ENCODE peak calls at places on chromosome 9, in six cellular contexts. K, W, U, D, E and P are unnamed samples.

GRCh38 chr9:107592439-107592838 is 102.9 kb upstream of the KLF4 start:
- DNase-seq in K (no peak), W (no peak), U (no peak), D (no peak), E (no peak), P (no peak)

GRCh38 chr9:78866228-78867132 is 569.6 kb downstream of the PSAT1 start:
- DNase-seq in K (no peak), W (no peak), U (no peak), D (no peak), E (no peak), P (no peak)

GRCh38 chr9:121902483-121903135 is 190.5 kb downstream of the TTLL11 start:
- DNase-seq in K (no peak), W (no peak), U (no peak), D (no peak), E (no peak), P (no peak)

GRCh38 chr9:4680750-4681149 is 1.4 kb downstream of the CDC37L1 start:
- DNase-seq in K (no peak), W (no peak), U (no peak), D (no peak), E (no peak), P (no peak)

GRCh38 chr9:107020040-107020530 is 157.1 kb downstream of the ZNF462 start:
- DNase-seq in K (no peak), W (no peak), U (no peak), D (no peak), E (no peak), P (no peak)

GRCh38 chr9:77649109-77649812 is 1.1 kb upstream of the GNA14 start:
- DNase-seq in K (no peak), W (peak), U (no peak), D (no peak), E (peak), P (no peak)

GRCh38 chr9:136211441-136212344 is 6.8 kb upstream of the LHX3 start:
- DNase-seq in K (no peak), W (no peak), U (no peak), D (no peak), E (no peak), P (no peak)

GRCh38 chr9:21993893-21994525 is at the start of gene CDKN2A:
- DNase-seq in K (no peak), W (peak), U (no peak), D (peak), E (peak), P (peak)

GRCh38 chr9:114662081-114662989 is 4.7 kb upstream of the TEX53 start:
- DNase-seq in K (no peak), W (peak), U (no peak), D (peak), E (peak), P (peak)

GRCh38 chr9:93458702-93459101 is 5.3 kb upstream of the FAM120AOS start:
- DNase-seq in K (no peak), W (no peak), U (no peak), D (no peak), E (no peak), P (no peak)

GRCh38 chr9:36746415-36746814 is 173.7 kb downstream of the MELK start:
- DNase-seq in K (no peak), W (no peak), U (no peak), D (no peak), E (no peak), P (no peak)

GRCh38 chr9:76905984-76906861 is at the start of gene PRUNE2:
- DNase-seq in K (peak), W (no peak), U (peak), D (no peak), E (peak), P (no peak)

GRCh38 chr9:129495422-129496186 is 125.3 kb downstream of the C9orf50 start:
- DNase-seq in K (peak), W (peak), U (peak), D (peak), E (peak), P (peak)

GRCh38 chr9:74942801-74943200 is 9.9 kb downstream of the C9orf40 start:
- DNase-seq in K (no peak), W (peak), U (no peak), D (no peak), E (peak), P (no peak)

GRCh38 chr9:13597427-13597826 is 317.9 kb upstream of the MPDZ start:
- DNase-seq in K (no peak), W (no peak), U (no peak), D (no peak), E (no peak), P (no peak)

GRCh38 chr9:135053133-135053532 is 34.3 kb upstream of the OLFM1 start:
- DNase-seq in K (no peak), W (peak), U (no peak), D (no peak), E (no peak), P (no peak)

GRCh38 chr9:922731-923130 is 53.7 kb upstream of the DMRT3 start:
- DNase-seq in K (no peak), W (no peak), U (no peak), D (no peak), E (no peak), P (no peak)

GRCh38 chr9:92294297-92294676 is 790 bp upstream of the IARS1 start:
- DNase-seq in K (peak), W (peak), U (no peak), D (no peak), E (peak), P (no peak)

GRCh38 chr9:69273162-69273561 is 51.9 kb upstream of the ENTREP1 start:
- DNase-seq in K (no peak), W (no peak), U (no peak), D (no peak), E (no peak), P (no peak)

GRCh38 chr9:112327718-112328450 is 5.5 kb downstream of the PTBP3 start:
- DNase-seq in K (no peak), W (peak), U (no peak), D (no peak), E (no peak), P (no peak)

GRCh38 chr9:5269249-5269715 is 35.2 kb downstream of the RLN2 start:
- DNase-seq in K (no peak), W (no peak), U (no peak), D (no peak), E (no peak), P (no peak)

GRCh38 chr9:96031366-96031824 is 155.9 kb downstream of the ERCC6L2 start:
- DNase-seq in K (peak), W (no peak), U (no peak), D (no peak), E (no peak), P (no peak)

GRCh38 chr9:127801955-127802575 is 617 bp upstream of the FPGS start:
- DNase-seq in K (no peak), W (peak), U (no peak), D (no peak), E (peak), P (no peak)

GRCh38 chr9:133962341-133962740 is 29.8 kb downstream of the VAV2 start:
- DNase-seq in K (no peak), W (no peak), U (no peak), D (no peak), E (no peak), P (no peak)

GRCh38 chr9:1267581-1267980 is 217.4 kb downstream of the DMRT2 start:
- DNase-seq in K (no peak), W (no peak), U (no peak), D (no peak), E (no peak), P (no peak)